ENCODE peak calls at places on chromosomes 11 and 22, in seven cellular contexts. F is osteoblast; W is CD4-positive, alpha-beta T cell; U is ovary; N is IMR-90; D is lower lobe of right lung; I is neuronal stem cell. O is an unnamed sample.

GRCh38 chr22:47994899-47995573 is 1232.6 kb downstream of the TBC1D22A start:
- DNase-seq in F (no peak), W (no peak), U (no peak), N (no peak), D (no peak), I (no peak), O (no peak)

GRCh38 chr11:99865951-99866350 is 821.1 kb upstream of the ARHGAP42 start:
- DNase-seq in F (no peak), W (no peak), U (no peak), N (no peak), D (no peak), I (no peak), O (no peak)

GRCh38 chr11:62242021-62242420 is at the start of gene SCGB1D2:
- DNase-seq in F (no peak), W (no peak), U (no peak), N (no peak), D (no peak), I (no peak), O (no peak)

GRCh38 chr22:17057959-17058814 is 26.6 kb upstream of the IL17RA start:
- DNase-seq in F (peak; percentile 94), W (peak; percentile 13), U (peak; percentile 60), N (peak; percentile 73), D (peak; percentile 56), I (peak; percentile 72), O (peak; percentile 74)

GRCh38 chr22:36237462-36238347 is 1.6 kb downstream of the APOL2 start:
- DNase-seq in F (peak; percentile 86), W (no peak), U (no peak), N (no peak), D (no peak), I (no peak), O (no peak)

GRCh38 chr11:61111060-61111435 is 8.8 kb downstream of the CD5 start:
- DNase-seq in F (no peak), W (no peak), U (no peak), N (no peak), D (no peak), I (no peak), O (no peak)

GRCh38 chr22:17888855-17889254 is 114.6 kb upstream of the BID start:
- DNase-seq in F (no peak), W (no peak), U (no peak), N (peak; percentile 47), D (no peak), I (no peak), O (no peak)

GRCh38 chr11:109247071-109247470 is 174.9 kb upstream of the C11orf87 start:
- DNase-seq in F (peak; percentile 83), W (no peak), U (no peak), N (peak; percentile 43), D (no peak), I (no peak), O (no peak)

GRCh38 chr11:118076754-118077281 is at the start of gene TMPRSS4:
- DNase-seq in F (no peak), W (no peak), U (no peak), N (no peak), D (peak; percentile 60), I (no peak), O (no peak)

GRCh38 chr11:15863411-15863810 is 492.9 kb downstream of the SOX6 start:
- DNase-seq in F (peak; percentile 48), W (no peak), U (no peak), N (peak; percentile 10), D (no peak), I (no peak), O (no peak)

GRCh38 chr11:2419638-2420501 is 19.3 kb downstream of the TSSC4 start:
- DNase-seq in F (peak; percentile 99), W (peak; percentile 41), U (peak; percentile 68), N (peak; percentile 72), D (peak; percentile 85), I (peak; percentile 69), O (peak; percentile 89)

GRCh38 chr11:36019722-36020121 is 75.9 kb downstream of the LDLRAD3 start:
- DNase-seq in F (no peak), W (no peak), U (no peak), N (no peak), D (no peak), I (no peak), O (no peak)

GRCh38 chr11:116986521-116987105 is 111.6 kb downstream of the SIK3 start:
- DNase-seq in F (peak; percentile 87), W (no peak), U (no peak), N (peak; percentile 90), D (no peak), I (no peak), O (no peak)

GRCh38 chr11:119787074-119787461 is 58.1 kb upstream of the NECTIN1 start:
- DNase-seq in F (no peak), W (no peak), U (no peak), N (no peak), D (peak; percentile 33), I (no peak), O (no peak)

GRCh38 chr22:20243176-20243544 is 25.0 kb downstream of the RTN4R start:
- DNase-seq in F (no peak), W (no peak), U (no peak), N (no peak), D (no peak), I (no peak), O (no peak)

GRCh38 chr11:72326151-72326842 is 82.3 kb upstream of the PHOX2A start:
- DNase-seq in F (peak; percentile 49), W (no peak), U (no peak), N (peak; percentile 73), D (no peak), I (no peak), O (no peak)

GRCh38 chr11:11789735-11790369 is 51.9 kb upstream of the USP47 start:
- DNase-seq in F (no peak), W (no peak), U (no peak), N (peak; percentile 40), D (no peak), I (no peak), O (no peak)

GRCh38 chr22:42895087-42895486 is 38.0 kb upstream of the ARFGAP3 start:
- DNase-seq in F (peak; percentile 55), W (no peak), U (no peak), N (no peak), D (no peak), I (no peak), O (no peak)

GRCh38 chr11:100484948-100485347 is 202.1 kb upstream of the ARHGAP42 start:
- DNase-seq in F (no peak), W (no peak), U (no peak), N (no peak), D (no peak), I (no peak), O (no peak)

GRCh38 chr11:15199693-15200092 is 85.0 kb downstream of the INSC start:
- DNase-seq in F (peak; percentile 79), W (no peak), U (no peak), N (peak; percentile 71), D (no peak), I (no peak), O (no peak)

GRCh38 chr22:38214248-38215056 is 12.7 kb downstream of the MAFF start:
- DNase-seq in F (peak; percentile 95), W (peak; percentile 71), U (peak; percentile 70), N (peak; percentile 49), D (peak; percentile 83), I (peak; percentile 70), O (peak; percentile 83)

GRCh38 chr11:76025068-76025467 is 181.2 kb downstream of the WNT11 start:
- DNase-seq in F (peak; percentile 71), W (no peak), U (no peak), N (peak; percentile 95), D (no peak), I (no peak), O (no peak)

GRCh38 chr22:24583221-24583971 is 9.5 kb downstream of the LRRC75B start:
- DNase-seq in F (peak; percentile 81), W (no peak), U (no peak), N (peak; percentile 15), D (no peak), I (no peak), O (no peak)

GRCh38 chr22:39238124-39238466 is 6.7 kb downstream of the PDGFB start:
- DNase-seq in F (no peak), W (no peak), U (no peak), N (no peak), D (no peak), I (no peak), O (no peak)
- H3K27ac ChIP-seq in F (no peak overlapping the region), W (no peak overlapping the region), U (no peak overlapping the region), N (no peak overlapping the region), D (peak overlapping the region; percentile 39), I (no peak overlapping the region), O (peak overlapping the region; percentile 69)

DNA sequence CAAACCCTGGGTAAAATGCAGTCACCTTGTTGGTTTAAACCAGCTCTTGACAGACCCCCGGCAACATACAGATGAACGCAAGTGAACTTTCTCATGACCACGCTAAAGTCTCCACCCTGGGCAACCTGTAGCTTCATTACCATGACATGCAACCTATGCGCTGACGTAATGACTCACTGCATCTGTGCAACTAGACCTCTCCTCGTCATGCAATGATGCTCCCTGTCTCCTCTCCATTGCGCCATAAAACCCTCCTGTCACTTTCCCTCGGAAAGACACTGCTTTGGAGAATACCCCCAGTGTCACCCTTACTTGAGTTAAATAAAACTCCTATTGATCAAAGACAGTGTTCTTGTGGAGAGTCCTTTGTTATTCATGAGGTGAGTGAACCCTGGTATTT is 52.5 kb downstream of the RCN1 start:
- DNase-seq in F (no peak), W (no peak), U (no peak), N (no peak), D (no peak), I (no peak), O (no peak)
- H3K27me3 ChIP-seq in F (no peaks in the 10 kb centered on the region), W (peaks cover 11% of the 10 kb centered on the region), U (no peaks in the 10 kb centered on the region), N (peaks cover 2% of the 10 kb centered on the region), D (no peaks in the 10 kb centered on the region), I (no peaks in the 10 kb centered on the region), O (no peaks in the 10 kb centered on the region)

DNA sequence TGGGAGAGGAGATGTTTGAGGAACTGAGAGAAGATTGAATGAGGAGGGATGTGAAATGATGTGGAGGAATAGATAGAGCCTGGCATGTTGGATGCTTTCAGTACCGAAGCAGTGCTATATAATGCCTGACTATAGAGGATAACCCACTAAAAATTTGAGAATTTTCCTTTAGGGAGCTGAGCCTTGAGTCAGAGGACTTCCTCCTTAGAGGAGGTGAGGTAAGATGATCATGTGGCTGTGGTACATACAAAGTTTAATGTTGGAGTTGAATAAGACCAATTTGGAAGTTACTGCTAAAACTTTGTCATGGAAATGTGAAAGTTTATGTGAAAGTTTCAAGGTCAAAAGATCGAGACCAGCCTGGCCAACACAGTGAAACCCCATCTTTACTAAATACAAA is 66.9 kb downstream of the YAP1 start:
- DNase-seq in F (no peak), W (no peak), U (no peak), N (peak; percentile 47), D (no peak), I (no peak), O (no peak)
- H3K27ac ChIP-seq in F (peak overlapping the region; percentile 89), W (no peak overlapping the region), U (no peak overlapping the region), N (peak overlapping the region; percentile 84), D (no peak overlapping the region), I (no peak overlapping the region), O (peak overlapping the region; percentile 64)

GRCh38 chr11:112965601-112966125 is 4.4 kb downstream of the NCAM1 start:
- DNase-seq in F (no peak), W (no peak), U (no peak), N (no peak), D (no peak), I (no peak), O (no peak)
- H3K27me3 ChIP-seq in F (peaks cover 44% of the 10 kb centered on the region), W (peaks cover 45% of the 10 kb centered on the region), U (no peaks in the 10 kb centered on the region), N (peaks cover 30% of the 10 kb centered on the region), D (peaks cover 48% of the 10 kb centered on the region), I (no peaks in the 10 kb centered on the region), O (no peaks in the 10 kb centered on the region)

DNA sequence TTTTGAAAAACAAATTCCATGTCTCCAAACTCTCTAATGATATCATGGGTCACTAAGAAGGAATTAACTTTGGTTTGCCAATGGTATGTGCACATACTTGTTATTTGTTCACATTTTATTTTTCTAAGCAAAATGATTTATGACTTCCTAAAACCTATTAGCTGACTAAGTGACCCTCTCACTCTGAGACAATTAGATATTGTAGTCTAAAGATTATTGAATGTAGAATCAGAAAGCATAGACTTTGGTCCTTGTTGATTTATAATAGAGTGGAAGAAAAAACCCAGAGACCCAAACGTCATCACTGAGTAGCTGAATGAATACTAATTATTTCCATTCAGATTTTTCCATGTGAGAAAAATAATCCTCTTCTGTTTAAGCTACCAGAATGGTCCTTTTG is 243.5 kb upstream of the ANO3 start:
- DNase-seq in F (no peak), W (no peak), U (no peak), N (peak; percentile 30), D (no peak), I (no peak), O (no peak)
- H3K27ac ChIP-seq in F (no peak overlapping the region), W (no peak overlapping the region), U (no peak overlapping the region), N (no peak overlapping the region), D (no peak overlapping the region), I (no peak overlapping the region), O (no peak overlapping the region)

O was measured in sigmoid colon.